ENCODE peak calls at places on chromosomes 1 and 21, in four cellular contexts. L, S, E and G are unnamed samples.

GRCh38 chr1:241615043-241615974 is 24.9 kb downstream of the CHML start:
- DNase-seq in L (no peak), E (no peak), S (peak), G (no peak)

GRCh38 chr1:86872086-86872485 is 41.8 kb downstream of the SELENOF start:
- DNase-seq in L (no peak), S (no peak), E (no peak), G (peak)

GRCh38 chr1:205933672-205934618 is 9.3 kb downstream of the SLC26A9 start:
- DNase-seq in S (peak), L (no peak), E (no peak), G (peak)

GRCh38 chr1:229452956-229453801 is 19.3 kb upstream of the ACTA1 start:
- DNase-seq in L (no peak), E (no peak), S (peak), G (peak)

GRCh38 chr1:216866714-216867113 is 143.5 kb upstream of the ESRRG start:
- DNase-seq in L (no peak), S (no peak), E (no peak), G (no peak)

GRCh38 chr21:21806711-21807597 is 808.7 kb downstream of the NCAM2 start:
- DNase-seq in E (no peak), L (no peak), S (no peak), G (no peak)

GRCh38 chr1:194419721-194420120 is 1233.3 kb upstream of the B3GALT2 start:
- DNase-seq in L (no peak), E (no peak), S (peak), G (no peak)

GRCh38 chr1:222009105-222009730 is 267.3 kb upstream of the DUSP10 start:
- DNase-seq in L (peak), S (peak), E (no peak), G (no peak)

GRCh38 chr1:9028921-9029715 is 2.9 kb upstream of the SLC2A7 start:
- DNase-seq in E (no peak), S (no peak), L (no peak), G (peak)

GRCh38 chr1:95780836-95781235 is 546.8 kb downstream of the RWDD3 start:
- DNase-seq in S (no peak), E (no peak), L (no peak), G (no peak)

GRCh38 chr1:58780586-58781452 is 3.0 kb downstream of the JUN start:
- DNase-seq in E (no peak), S (peak), L (no peak), G (peak)

GRCh38 chr1:2104621-2105427 is 54.6 kb downstream of the PRKCZ start:
- DNase-seq in S (peak), E (no peak), L (peak), G (peak)

GRCh38 chr1:47890779-47891178 is 106.4 kb downstream of the TRABD2B start:
- DNase-seq in E (no peak), L (no peak), S (no peak), G (no peak)

GRCh38 chr1:85583355-85584263 is 3.0 kb downstream of the CCN1 start:
- DNase-seq in E (no peak), L (no peak), S (no peak), G (peak)

GRCh38 chr1:57474097-57474750 is 50.4 kb upstream of the DAB1 start:
- DNase-seq in S (no peak), L (no peak), E (no peak), G (peak)

GRCh38 chr1:66266756-66267155 is 267.2 kb upstream of the SGIP1 start:
- DNase-seq in L (no peak), E (no peak), S (no peak), G (no peak)

GRCh38 chr1:172717722-172718455 is 59.0 kb downstream of the FASLG start:
- DNase-seq in S (no peak), L (no peak), E (no peak), G (peak)

GRCh38 chr1:240888787-240889048 is 276.8 kb upstream of the GREM2 start:
- DNase-seq in E (no peak), L (no peak), S (no peak), G (no peak)

GRCh38 chr1:3170566-3171453 is 101.8 kb downstream of the PRDM16 start:
- DNase-seq in E (no peak), S (no peak), L (no peak), G (no peak)

GRCh38 chr1:88433556-88433955 is 250.5 kb upstream of the PKN2 start:
- DNase-seq in S (peak), E (no peak), L (no peak), G (peak)

GRCh38 chr1:47755368-47755990 is 241.7 kb downstream of the TRABD2B start:
- DNase-seq in E (peak), L (peak), S (peak), G (no peak)

GRCh38 chr1:111404588-111404987 is 22.9 kb downstream of the OVGP1 start:
- DNase-seq in L (no peak), S (no peak), E (no peak), G (no peak)

GRCh38 chr21:37338671-37339526 is 27.7 kb upstream of the DYRK1A start:
- DNase-seq in E (no peak), S (peak), L (no peak), G (peak)

GRCh38 chr1:59549903-59550302 is 253.0 kb downstream of the FGGY start:
- DNase-seq in L (no peak), E (no peak), S (no peak), G (peak)

GRCh38 chr1:109763646-109764415 is at the start of gene EPS8L3:
- DNase-seq in E (no peak), L (no peak), S (no peak), G (no peak)

GRCh38 chr1:198681247-198681646 is 42.4 kb downstream of the PTPRC start:
- DNase-seq in S (no peak), E (no peak), L (no peak), G (peak)

GRCh38 chr1:81808760-81809159 is 8.0 kb downstream of the ADGRL2 start:
- DNase-seq in L (no peak), S (peak), E (no peak), G (no peak)

GRCh38 chr1:4088676-4089075 is 188.6 kb upstream of the C1orf174 start:
- DNase-seq in S (no peak), E (no peak), L (no peak), G (no peak)

GRCh38 chr1:103267893-103268292 is 159.6 kb upstream of the COL11A1 start:
- DNase-seq in E (no peak), S (peak), L (peak), G (no peak)

GRCh38 chr21:42619841-42620240 is 33.6 kb upstream of the PDE9A start:
- DNase-seq in E (no peak), L (no peak), S (no peak), G (no peak)

GRCh38 chr1:234836045-234836681 is 226.2 kb upstream of the IRF2BP2 start:
- DNase-seq in S (no peak), E (no peak), L (no peak), G (no peak)

GRCh38 chr1:115829023-115829674 is 11.8 kb downstream of the NHLH2 start:
- DNase-seq in S (peak), E (no peak), L (no peak), G (peak)

GRCh38 chr1:224087358-224087757 is 26.6 kb upstream of the FBXO28 start:
- DNase-seq in L (no peak), S (no peak), E (no peak), G (no peak)

GRCh38 chr1:205576805-205577761 is 54.7 kb downstream of the ELK4 start:
- DNase-seq in L (peak), S (no peak), E (no peak), G (no peak)

GRCh38 chr1:210070531-210070930 is 132.5 kb downstream of the SYT14 start:
- DNase-seq in L (no peak), E (no peak), S (no peak), G (no peak)

GRCh38 chr1:149846600-149847466 is 52.5 kb upstream of the BOLA1 start:
- DNase-seq in E (no peak), L (no peak), S (no peak), G (no peak)

GRCh38 chr1:233440952-233441401 is 113.5 kb downstream of the MAP3K21 start:
- DNase-seq in S (peak), E (peak), L (peak), G (peak)

GRCh38 chr1:202240956-202241355 is 47.4 kb downstream of the LGR6 start:
- DNase-seq in L (peak), E (no peak), S (no peak), G (no peak)

DNA sequence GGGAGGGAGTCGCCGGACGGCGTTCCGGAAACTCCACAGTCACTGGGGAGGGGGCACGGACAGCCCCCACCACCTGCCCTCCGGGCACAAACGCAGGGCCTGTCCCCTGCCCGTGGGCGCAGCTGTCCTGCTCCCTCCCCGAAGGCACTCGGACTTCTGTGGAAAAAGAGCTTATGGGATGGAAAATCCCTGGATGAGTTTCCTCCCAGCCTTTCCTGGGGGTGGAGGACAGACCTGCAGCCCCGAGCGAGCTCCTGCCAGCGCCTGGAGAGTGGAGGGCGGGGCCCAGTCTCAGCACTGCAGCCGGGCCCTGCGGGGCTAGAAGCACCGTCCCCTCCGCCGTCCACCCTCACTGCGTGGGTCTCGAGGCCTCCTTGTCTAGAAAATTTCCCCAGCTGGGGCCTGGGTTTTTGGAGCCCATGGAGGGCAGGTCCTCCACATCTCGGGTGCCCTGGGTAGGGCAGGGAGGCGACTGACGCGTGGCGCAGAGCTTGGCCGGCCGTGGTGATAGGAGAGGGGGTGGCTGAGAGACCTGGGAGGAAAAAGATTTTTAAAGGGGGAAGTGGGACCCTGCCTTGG is 6.5 kb upstream of the COL6A1 start:
- DNase-seq in S (peak), L (peak), E (no peak), G (peak)
- H3K9ac ChIP-seq in S (peak), L (no peak), E (no peak), G (peak)

DNA sequence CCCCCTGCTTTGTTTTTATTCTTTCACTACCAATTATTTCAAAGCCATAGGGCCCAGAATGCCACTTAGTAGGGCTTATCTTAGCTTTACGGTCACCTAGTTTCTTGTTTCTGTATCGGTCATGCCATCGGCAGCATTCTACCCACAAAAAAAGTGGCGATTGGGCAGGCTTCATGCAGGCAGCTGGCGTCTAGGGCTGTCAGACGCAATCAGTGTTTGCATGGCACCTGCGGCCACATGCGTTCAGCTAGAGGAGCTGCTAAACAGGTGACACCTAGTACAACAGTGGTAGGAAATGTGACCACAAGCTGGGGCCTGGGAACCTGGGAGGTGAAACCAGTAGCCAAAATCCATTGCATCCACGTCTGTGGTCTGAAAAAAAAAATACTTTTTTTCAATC is 262.7 kb downstream of the PBX1 start:
- DNase-seq in S (no peak), L (no peak), E (no peak), G (no peak)
- H3K4me2 ChIP-seq in S (no peak), L (no peak), E (no peak), G (no peak)

GRCh38 chr1:116968724-116969123 is 32.8 kb upstream of the CD101 start:
- DNase-seq in L (no peak), S (no peak), E (no peak), G (no peak)

GRCh38 chr1:116971965-116972675 is 29.4 kb upstream of the CD101 start:
- DNase-seq in S (no peak), E (no peak), L (no peak), G (no peak)

GRCh38 chr1:116966791-116967190 is 34.8 kb upstream of the CD101 start:
- DNase-seq in E (no peak), S (no peak), L (no peak), G (no peak)

GRCh38 chr1:116971481-116971880 is 30.1 kb upstream of the CD101 start:
- DNase-seq in S (no peak), L (no peak), E (no peak), G (no peak)

DNA sequence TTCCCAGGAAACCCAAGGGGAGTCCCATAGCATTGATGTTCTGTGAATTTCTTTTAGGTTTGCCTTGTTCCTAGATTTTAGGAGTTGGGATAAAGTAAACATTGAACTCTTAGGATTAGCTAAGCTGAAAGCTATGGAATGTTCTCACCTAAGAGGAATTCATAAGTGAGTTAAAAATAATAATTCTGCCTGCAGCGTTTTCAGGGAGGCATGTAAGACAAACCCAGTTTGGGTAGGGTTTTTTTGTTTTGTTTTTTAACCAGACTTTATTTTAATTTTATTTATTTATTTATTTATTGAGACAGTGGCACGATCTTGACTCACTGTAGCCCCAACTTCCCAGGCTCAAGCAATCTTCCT is 28.9 kb upstream of the CD101 start:
- DNase-seq in L (no peak), S (no peak), E (no peak), G (no peak)
- H4K5ac ChIP-seq in L (no peak), S (no peak), E (no peak), G (no peak)

GRCh38 chr1:181119076-181119989 is 30.8 kb downstream of the IER5 start:
- DNase-seq in S (peak), E (no peak), L (no peak), G (no peak)

GRCh38 chr1:181114574-181115366 is 26.3 kb downstream of the IER5 start:
- DNase-seq in L (no peak), E (no peak), S (no peak), G (no peak)

GRCh38 chr1:181115367-181115684 is 26.8 kb downstream of the IER5 start:
- DNase-seq in E (no peak), L (no peak), S (no peak), G (no peak)

GRCh38 chr1:181116819-181117390 is 28.4 kb downstream of the IER5 start:
- DNase-seq in S (no peak), E (no peak), L (no peak), G (no peak)

GRCh38 chr1:181117648-181118449 is 29.3 kb downstream of the IER5 start:
- DNase-seq in E (no peak), L (no peak), S (peak), G (peak)
- H3K9ac ChIP-seq in E (no peak), L (no peak), S (no peak), G (peak)

GRCh38 chr1:61207416-61207815 is 125.1 kb downstream of the NFIA start:
- DNase-seq in S (no peak), E (no peak), L (no peak), G (no peak)
- H3K4me2 ChIP-seq in S (no peak), E (no peak), L (no peak), G (no peak)